ENCODE peak calls at places on chromosomes 11 and 22, in six cellular contexts. Q is WERI-Rb-1, D is astrocyte of the spinal cord, H is Calu3, G is mucosa of descending colon, P is mammary epithelial cell. N is an unnamed sample.

GRCh38 chr22:24894220-24894975 is 52.1 kb downstream of the LHFPL7 start:
- DNase-seq in P (peak), D (peak), H (peak), Q (peak), G (peak), N (peak)

GRCh38 chr11:87421422-87421821 is 383.7 kb downstream of the TMEM135 start:
- DNase-seq in P (peak), D (peak), Q (peak), H (peak), G (peak), N (peak)

GRCh38 chr11:20276661-20277000 is 86.9 kb upstream of the HTATIP2 start:
- DNase-seq in Q (no peak), P (no peak), H (no peak), G (no peak), D (no peak), N (no peak)

GRCh38 chr11:20035701-20036601 is 124.3 kb downstream of the DBX1 start:
- DNase-seq in H (no peak), Q (no peak), G (no peak), P (peak), D (peak), N (peak)

GRCh38 chr11:107988397-107989158 is 20.1 kb upstream of the CUL5 start:
- DNase-seq in Q (no peak), D (no peak), P (peak), H (no peak), G (no peak), N (peak)

GRCh38 chr22:48838846-48839730 is 988.6 kb downstream of the BRD1 start:
- DNase-seq in H (no peak), Q (no peak), G (no peak), P (no peak), D (no peak), N (no peak)

GRCh38 chr22:42699281-42699681 is 21.4 kb downstream of the A4GALT start:
- DNase-seq in H (no peak), D (no peak), P (no peak), G (no peak), Q (no peak), N (no peak)

GRCh38 chr11:8833568-8834275 is 77.3 kb upstream of the AKIP1 start:
- DNase-seq in G (no peak), D (peak), Q (peak), P (peak), H (no peak), N (peak)

GRCh38 chr11:59783632-59784090 is 26.9 kb downstream of the MRPL16 start:
- DNase-seq in P (no peak), D (no peak), Q (no peak), H (no peak), G (no peak), N (no peak)

GRCh38 chr11:1785749-1786261 is 22.1 kb upstream of the CTSD start:
- DNase-seq in D (no peak), Q (no peak), G (peak), H (no peak), P (no peak), N (no peak)

GRCh38 chr11:84865257-84865656 is 761.9 kb downstream of the DLG2 start:
- DNase-seq in P (peak), G (no peak), H (no peak), Q (no peak), D (no peak), N (peak)

GRCh38 chr11:81959341-81959740 is 774.3 kb downstream of the FAM181B start:
- DNase-seq in D (no peak), Q (no peak), G (no peak), H (no peak), P (no peak), N (no peak)

GRCh38 chr11:4466168-4466891 is 16.1 kb upstream of the OR52K1 start:
- DNase-seq in D (no peak), Q (no peak), P (no peak), H (no peak), G (no peak), N (no peak)

GRCh38 chr22:41382098-41382578 is 396 bp downstream of the TEF start:
- DNase-seq in G (peak), Q (peak), P (peak), D (no peak), H (peak), N (no peak)

GRCh38 chr11:69799582-69799981 is 19.6 kb downstream of the FGF3 start:
- DNase-seq in D (no peak), Q (peak), H (peak), P (peak), G (peak), N (peak)

GRCh38 chr22:18000441-18001039 is 23.8 kb downstream of the MICAL3 start:
- DNase-seq in G (peak), H (peak), P (peak), D (no peak), Q (no peak), N (peak)

GRCh38 chr11:125724125-125724524 is 22.0 kb upstream of the PATE1 start:
- DNase-seq in H (no peak), G (peak), P (peak), Q (no peak), D (no peak), N (peak)

GRCh38 chr11:12222099-12222751 is 111.8 kb downstream of the MICAL2 start:
- DNase-seq in H (no peak), G (peak), Q (peak), D (peak), P (no peak), N (no peak)

GRCh38 chr11:47220401-47220821 is 5.6 kb downstream of the DDB2 start:
- DNase-seq in P (no peak), G (no peak), Q (no peak), D (peak), H (no peak), N (peak)

GRCh38 chr11:31131760-31132159 is 237.8 kb downstream of the DCDC1 start:
- DNase-seq in D (no peak), P (no peak), H (no peak), G (no peak), Q (no peak), N (no peak)

GRCh38 chr11:74009675-74010305 is 905 bp upstream of the UCP3 start:
- DNase-seq in G (no peak), Q (no peak), D (no peak), P (no peak), H (no peak), N (no peak)

GRCh38 chr22:42330953-42331525 is 60.6 kb upstream of the TCF20 start:
- DNase-seq in D (no peak), H (no peak), G (no peak), P (no peak), Q (no peak), N (no peak)

GRCh38 chr22:46042786-46043185 is 65.8 kb upstream of the WNT7B start:
- DNase-seq in G (no peak), Q (no peak), P (peak), D (no peak), H (no peak), N (no peak)

GRCh38 chr11:47394322-47395224 is 13.8 kb upstream of the SLC39A13 start:
- DNase-seq in Q (no peak), P (no peak), H (no peak), D (peak), G (peak), N (peak)

GRCh38 chr11:70400643-70401042 is 2.3 kb downstream of the CTTN start:
- DNase-seq in D (no peak), Q (no peak), P (no peak), G (no peak), H (no peak), N (no peak)

GRCh38 chr22:26579331-26579886 is 10.5 kb downstream of the TPST2 start:
- DNase-seq in H (no peak), P (no peak), Q (no peak), D (no peak), G (peak), N (no peak)

GRCh38 chr22:20819471-20819870 is 39.1 kb downstream of the PI4KA start:
- DNase-seq in D (no peak), P (no peak), Q (no peak), G (no peak), H (no peak), N (no peak)

GRCh38 chr22:20818471-20818870 is 40.1 kb downstream of the PI4KA start:
- DNase-seq in G (no peak), Q (no peak), D (no peak), H (no peak), P (no peak), N (no peak)

GRCh38 chr22:20823264-20823663 is 35.3 kb downstream of the PI4KA start:
- DNase-seq in Q (no peak), P (no peak), H (no peak), G (no peak), D (no peak), N (no peak)

GRCh38 chr22:20825624-20826023 is 33.0 kb downstream of the PI4KA start:
- DNase-seq in G (no peak), H (no peak), P (no peak), Q (no peak), D (no peak), N (no peak)

GRCh38 chr22:20822240-20822639 is 36.4 kb downstream of the PI4KA start:
- DNase-seq in D (no peak), G (no peak), Q (no peak), H (no peak), P (no peak), N (no peak)
- TF ChIP-seq CTCF in D (no peak), G (no peak), Q (no peak), H (no peak), P (no peak), N (no peak)

DNA sequence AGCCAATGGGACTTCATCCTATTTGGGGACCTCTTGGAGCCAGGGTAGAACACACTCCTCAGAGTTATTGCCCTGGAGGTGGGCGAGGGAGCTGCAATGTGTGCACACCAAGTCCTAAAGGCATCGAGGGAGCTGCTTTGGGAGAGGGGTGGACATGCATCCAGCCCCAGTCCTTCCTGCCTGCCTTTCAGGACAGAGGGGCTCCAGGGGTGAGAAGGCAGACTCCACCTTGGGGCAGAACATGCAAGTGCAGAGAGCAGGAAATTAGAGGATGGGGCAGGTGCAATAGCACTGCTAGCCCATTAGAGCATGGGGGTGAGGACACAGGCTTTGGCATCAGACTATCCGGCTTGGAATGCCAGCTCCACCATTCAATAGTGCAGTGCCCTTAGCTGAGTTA is 288.5 kb downstream of the OPCML start:
- DNase-seq in P (no peak), G (no peak), Q (no peak), H (no peak), D (no peak), N (no peak)
- TF ChIP-seq CTCF in P (no peak), G (no peak), Q (no peak), H (no peak), D (no peak), N (no peak)

DNA sequence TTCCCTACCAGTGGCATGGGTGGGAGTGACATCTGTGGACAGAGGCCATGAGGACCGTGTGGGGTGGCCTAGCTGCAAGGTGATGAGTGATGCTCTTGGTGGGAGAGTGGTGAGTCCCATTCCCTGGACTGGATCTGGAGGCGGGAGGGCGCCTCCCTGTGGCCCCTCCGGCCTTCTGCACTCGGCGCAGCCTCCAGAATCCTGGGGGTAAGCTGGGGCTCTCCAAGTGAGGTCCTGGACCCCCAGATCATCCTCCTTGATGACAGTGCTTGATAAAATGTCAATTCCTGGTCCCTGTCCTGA is 32.3 kb upstream of the PRR5 start:
- DNase-seq in H (no peak), G (no peak), Q (peak), D (no peak), P (no peak), N (no peak)
- TF ChIP-seq CTCF in H (peak), G (no peak), Q (peak), D (peak), P (no peak), N (no peak)

DNA sequence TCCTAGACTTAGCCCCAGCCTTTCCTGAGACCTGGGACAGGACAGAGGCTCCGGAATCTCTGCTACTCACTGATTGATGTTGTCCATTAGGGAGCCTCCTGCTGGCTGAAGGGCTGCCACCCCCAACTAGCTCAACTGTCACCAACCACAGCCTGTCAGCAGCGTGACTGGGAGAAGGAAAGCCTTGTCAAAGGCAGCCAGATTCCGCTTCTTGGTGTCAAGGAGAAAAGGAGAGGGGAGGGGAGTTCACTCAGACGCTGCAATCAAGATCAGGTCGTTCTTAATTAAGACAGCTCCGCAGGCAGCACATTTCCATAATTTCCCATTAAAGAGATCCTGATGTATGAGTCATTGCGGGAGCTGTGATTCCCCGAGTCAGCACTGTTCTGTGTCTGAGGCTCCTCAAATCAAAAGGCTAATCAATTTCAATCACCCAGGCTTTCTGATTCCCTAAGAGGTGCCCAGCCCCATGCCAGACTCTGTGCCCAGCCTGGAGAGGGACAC is 152.8 kb upstream of the ZBED5 start:
- DNase-seq in H (peak), D (peak), P (peak), Q (peak), G (peak), N (peak)
- TF ChIP-seq CTCF in H (peak), D (peak), P (peak), Q (peak), G (no peak), N (no peak)